ENCODE peak calls at places on chromosomes 2 and 18, in four cellular contexts. D is mesothelial cell of epicardium, C is nephron progenitor cell, Y is foreskin fibroblast. F is an unnamed sample.

GRCh38 chr2:239818531-239819011 is 206.6 kb downstream of the NDUFA10 start:
- DNase-seq in D (no peak), C (no peak), Y (no peak), F (no peak)

GRCh38 chr2:183123959-183124221 is 353 bp upstream of the NUP35 start:
- DNase-seq in D (no peak), C (no peak), Y (no peak), F (no peak)

GRCh38 chr2:174001107-174001506 is 35.9 kb upstream of the SP3 start:
- DNase-seq in D (no peak), C (no peak), Y (no peak), F (no peak)

GRCh38 chr2:37985333-37985732 is 60.2 kb downstream of the RMDN2 start:
- DNase-seq in D (no peak), C (no peak), Y (peak), F (no peak)

GRCh38 chr2:26623541-26624497 is 17.3 kb downstream of the CIB4 start:
- DNase-seq in D (no peak), C (no peak), Y (peak), F (no peak)

GRCh38 chr2:54726940-54727339 is 3.5 kb downstream of the EML6 start:
- DNase-seq in D (no peak), C (no peak), Y (peak), F (no peak)

GRCh38 chr2:15979051-15979758 is 38.9 kb downstream of the MYCN start:
- DNase-seq in D (no peak), C (no peak), Y (no peak), F (no peak)

GRCh38 chr2:100260712-100261620 is 61.3 kb downstream of the LONRF2 start:
- DNase-seq in D (no peak), C (peak), Y (peak), F (peak)

GRCh38 chr2:236862526-236862925 is 223.2 kb upstream of the COPS8 start:
- DNase-seq in D (no peak), C (no peak), Y (peak), F (peak)

GRCh38 chr2:20781656-20782265 is 41.1 kb downstream of the LDAH start:
- DNase-seq in D (no peak), C (peak), Y (peak), F (no peak)

GRCh38 chr2:46120792-46121565 is 176.2 kb upstream of the EPAS1 start:
- DNase-seq in D (no peak), C (no peak), Y (no peak), F (no peak)

GRCh38 chr18:36284671-36285295 is 12.7 kb upstream of the FHOD3 start:
- DNase-seq in D (no peak), C (peak), Y (peak), F (no peak)

GRCh38 chr2:168584934-168585333 is 128.9 kb downstream of the CERS6 start:
- DNase-seq in D (no peak), C (no peak), Y (no peak), F (no peak)

GRCh38 chr2:74587664-74588277 is 33.3 kb downstream of the DOK1 start:
- DNase-seq in D (no peak), C (peak), Y (peak), F (peak)

F was measured in lower leg skin.